ENCODE peak calls at places on chromosomes 6 and 20, in five cellular contexts. L is GM23248, D is fibroblast of lung, O is neural progenitor cell, G is GM23338. Q is an unnamed sample.

GRCh38 chr6:116390571-116390970 is 19.8 kb downstream of the DSE start:
- DNase-seq in L (no peak), D (no peak), O (no peak), G (no peak), Q (no peak)

GRCh38 chr6:139091859-139092258 is 43.0 kb upstream of the HECA start:
- DNase-seq in L (no peak), D (no peak), O (no peak), G (no peak), Q (no peak)

GRCh38 chr6:128259735-128260685 is 260.4 kb downstream of the PTPRK start:
- DNase-seq in L (peak), D (no peak), O (no peak), G (no peak), Q (no peak)

GRCh38 chr6:28711325-28711724 is 185.6 kb downstream of the GPX5 start:
- DNase-seq in L (no peak), D (no peak), O (no peak), G (no peak), Q (no peak)

GRCh38 chr6:145086197-145086596 is 649.1 kb downstream of the EPM2A start:
- DNase-seq in L (peak), D (peak), O (no peak), G (peak), Q (no peak)

GRCh38 chr6:15305496-15305895 is 59.6 kb downstream of the JARID2 start:
- DNase-seq in L (no peak), D (no peak), O (no peak), G (no peak), Q (no peak)

GRCh38 chr6:14066782-14067406 is 50.7 kb upstream of the CD83 start:
- DNase-seq in L (peak), D (peak), O (peak), G (peak), Q (peak)

GRCh38 chr6:169101981-169102380 is 151.7 kb downstream of the THBS2 start:
- DNase-seq in L (peak), D (peak), O (no peak), G (no peak), Q (no peak)

GRCh38 chr6:45728674-45729073 is 287.0 kb downstream of the CLIC5 start:
- DNase-seq in L (peak), D (peak), O (no peak), G (no peak), Q (no peak)

GRCh38 chr6:45132683-45133294 is 195.3 kb upstream of the RUNX2 start:
- DNase-seq in L (no peak), D (no peak), O (no peak), G (no peak), Q (no peak)

GRCh38 chr6:108518714-108519576 is 41.8 kb upstream of the FOXO3 start:
- DNase-seq in L (peak), D (peak), O (peak), G (peak), Q (peak)

GRCh38 chr20:35539756-35540212 is 2.1 kb upstream of the ERGIC3 start:
- DNase-seq in L (no peak), D (no peak), O (peak), G (peak), Q (no peak)

GRCh38 chr6:24922174-24922573 is 13.6 kb downstream of the RIPOR2 start:
- DNase-seq in L (no peak), D (no peak), O (no peak), G (no peak), Q (no peak)

GRCh38 chr6:37038297-37039198 is 33.1 kb downstream of the FGD2 start:
- DNase-seq in L (peak), D (no peak), O (no peak), G (no peak), Q (peak)

GRCh38 chr20:48381353-48382120 is 446.3 kb downstream of the PREX1 start:
- DNase-seq in L (no peak), D (no peak), O (no peak), G (no peak), Q (no peak)

GRCh38 chr6:110356778-110357177 is 1.4 kb downstream of the METTL24 start:
- DNase-seq in L (no peak), D (no peak), O (no peak), G (peak), Q (no peak)

GRCh38 chr6:166949533-166950442 is 6.6 kb downstream of the RNASET2 start:
- DNase-seq in L (no peak), D (no peak), O (no peak), G (peak), Q (no peak)

GRCh38 chr6:152696543-152696942 is 1.2 kb upstream of the MYCT1 start:
- DNase-seq in L (peak), D (peak), O (no peak), G (no peak), Q (no peak)

GRCh38 chr20:11366660-11367059 is 551.0 kb upstream of the BTBD3 start:
- DNase-seq in L (peak), D (peak), O (no peak), G (no peak), Q (no peak)

GRCh38 chr6:154995241-154996162 is at the start of gene TIAM2:
- DNase-seq in L (peak), D (peak), O (peak), G (peak), Q (no peak)

GRCh38 chr6:119446623-119447008 is 97.1 kb upstream of the MAN1A1 start:
- DNase-seq in L (peak), D (peak), O (no peak), G (no peak), Q (no peak)

GRCh38 chr20:57374343-57374930 is 16.8 kb upstream of the RBM38 start:
- DNase-seq in L (no peak), D (no peak), O (no peak), G (peak), Q (no peak)

GRCh38 chr6:113824411-113824810 is 32.7 kb upstream of the MARCKS start:
- DNase-seq in L (no peak), D (peak), O (no peak), G (no peak), Q (no peak)

GRCh38 chr20:24134284-24134683 is 145.7 kb upstream of the GGTLC1 start:
- DNase-seq in L (no peak), D (peak), O (no peak), G (peak), Q (no peak)

GRCh38 chr6:35603326-35604202 is 85.2 kb downstream of the FKBP5 start:
- DNase-seq in L (peak), D (peak), O (no peak), G (no peak), Q (no peak)

GRCh38 chr6:46011241-46012085 is 4.2 kb downstream of the CLIC5 start:
- DNase-seq in L (no peak), D (no peak), O (no peak), G (no peak), Q (no peak)

GRCh38 chr6:16681260-16681873 is 79.9 kb downstream of the ATXN1 start:
- DNase-seq in L (peak), D (peak), O (no peak), G (no peak), Q (no peak)

GRCh38 chr20:14481863-14482262 is 144.5 kb upstream of the FLRT3 start:
- DNase-seq in L (peak), D (peak), O (no peak), G (no peak), Q (no peak)

GRCh38 chr6:5214570-5215052 is 46.1 kb downstream of the LYRM4 start:
- DNase-seq in L (peak), D (no peak), O (peak), G (peak), Q (peak)

GRCh38 chr20:40562031-40562430 is 127.0 kb downstream of the MAFB start:
- DNase-seq in L (peak), D (peak), O (no peak), G (no peak), Q (no peak)

DNA sequence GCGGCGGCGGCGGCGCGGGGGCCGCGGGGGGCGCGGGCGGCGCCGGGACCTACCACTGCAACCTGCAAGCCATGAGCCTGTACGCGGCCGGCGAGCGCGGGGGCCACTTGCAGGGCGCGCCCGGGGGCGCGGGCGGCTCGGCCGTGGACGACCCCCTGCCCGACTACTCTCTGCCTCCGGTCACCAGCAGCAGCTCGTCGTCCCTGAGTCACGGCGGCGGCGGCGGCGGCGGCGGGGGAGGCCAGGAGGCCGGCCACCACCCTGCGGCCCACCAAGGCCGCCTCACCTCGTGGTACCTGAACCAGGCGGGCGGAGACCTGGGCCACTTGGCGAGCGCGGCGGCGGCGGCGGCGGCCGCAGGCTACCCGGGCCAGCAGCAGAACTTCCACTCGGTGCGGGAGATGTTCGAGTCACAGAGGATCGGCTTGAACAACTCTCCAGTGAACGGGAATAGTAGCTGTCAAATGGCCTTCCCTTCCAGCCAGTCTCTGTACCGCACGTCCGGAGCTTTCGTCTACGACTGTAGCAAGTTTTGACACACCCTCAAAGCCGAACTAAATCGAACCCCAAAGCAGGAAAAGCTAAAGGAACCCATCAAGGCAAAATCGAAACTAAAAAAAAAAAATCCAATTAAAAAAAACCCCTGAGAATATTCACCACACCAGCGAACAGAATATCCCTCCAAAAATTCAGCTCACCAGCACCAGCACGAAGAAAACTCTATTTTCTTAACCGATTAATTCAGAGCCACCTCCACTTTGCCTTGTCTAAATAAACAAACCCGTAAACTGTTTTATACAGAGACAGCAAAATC is 2.1 kb downstream of the FOXC1 start:
- DNase-seq in L (peak), D (peak), O (peak), G (peak), Q (no peak)
- TF ChIP-seq EZH2 in L (no peak), D (no peak), O (peak), G (peak), Q (no peak)

DNA sequence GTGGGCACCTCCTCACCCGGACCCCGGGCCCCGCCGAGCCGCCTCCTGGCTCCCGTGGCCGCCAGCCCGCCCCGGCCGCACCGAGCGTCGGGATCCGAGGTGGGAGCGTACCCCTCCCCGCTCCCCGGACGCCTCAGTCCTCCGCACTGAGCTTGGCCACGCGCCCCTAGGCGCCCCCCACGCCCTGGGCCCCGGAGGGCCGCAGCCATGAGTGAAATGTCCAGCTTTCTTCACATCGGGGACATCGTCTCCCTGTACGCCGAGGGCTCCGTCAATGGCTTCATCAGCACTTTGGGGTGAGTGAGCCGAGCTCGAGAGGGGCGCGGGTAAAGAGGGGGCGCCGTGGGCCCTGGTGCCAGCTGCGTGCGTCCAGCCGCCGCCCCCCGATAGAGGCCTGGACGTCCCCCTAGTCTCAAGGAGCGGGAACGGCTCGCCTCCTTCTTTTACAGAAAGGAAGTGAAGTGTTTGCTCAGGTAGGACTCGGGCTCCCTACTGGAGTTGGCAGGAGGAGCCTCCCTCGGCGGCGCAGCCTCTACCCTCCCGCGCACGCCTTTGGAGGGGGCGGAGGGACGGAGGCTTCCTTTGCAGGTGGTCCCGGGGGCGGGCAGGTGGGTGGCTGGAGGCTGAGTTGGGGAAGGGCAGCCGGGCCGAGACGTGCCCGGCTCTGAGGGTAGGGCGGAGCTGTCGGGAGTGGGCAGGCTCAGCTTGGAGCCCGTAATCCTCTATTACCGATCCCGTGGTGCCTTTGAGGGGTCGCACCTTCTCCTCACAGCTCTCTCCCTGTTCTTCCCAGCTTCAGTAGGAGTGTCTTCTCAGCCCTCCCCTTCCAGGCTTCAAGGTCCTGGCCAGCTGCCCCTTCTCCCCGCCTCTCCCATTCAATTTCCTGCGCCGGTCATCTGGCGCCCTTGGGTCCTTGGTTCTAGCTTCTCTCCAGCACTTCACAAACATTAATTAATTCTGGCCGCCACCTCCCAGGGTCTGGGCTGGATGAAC is 570 bp downstream of the ITPR3 start:
- DNase-seq in L (peak), D (no peak), O (peak), G (peak), Q (peak)
- TF ChIP-seq EZH2 in L (no peak), D (no peak), O (peak), G (no peak), Q (no peak)

DNA sequence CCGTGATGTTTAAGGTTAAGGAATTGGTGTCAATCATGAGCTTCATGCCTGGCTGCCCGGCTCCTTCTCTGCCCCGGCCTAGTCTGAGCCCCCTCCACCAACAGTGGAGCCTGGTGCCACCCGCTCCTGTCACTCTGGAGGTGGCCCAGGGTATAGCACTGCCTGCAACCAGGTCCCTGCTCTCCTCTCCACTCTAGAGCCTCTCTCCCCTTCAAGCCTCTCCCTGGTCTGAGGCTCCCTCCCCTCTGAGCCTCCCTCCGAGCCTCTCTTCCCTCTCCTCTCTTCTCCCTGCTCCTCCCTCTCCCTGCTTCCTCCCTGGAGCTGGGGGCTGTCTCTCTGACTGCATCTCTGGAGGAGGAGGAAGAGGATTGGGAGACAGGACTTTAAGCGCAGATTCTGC is 31.3 kb upstream of the MRGBP start:
- DNase-seq in L (no peak), D (no peak), O (no peak), G (no peak), Q (no peak)
- TF ChIP-seq EZH2 in L (no peak), D (no peak), O (no peak), G (no peak), Q (no peak)

GRCh38 chr20:46953596-46953995 is 59.0 kb downstream of the EYA2 start:
- DNase-seq in L (no peak), D (no peak), O (no peak), G (no peak), Q (no peak)
- TF ChIP-seq EZH2 in L (no peak), D (no peak), O (no peak), G (no peak), Q (no peak)

GRCh38 chr6:100453701-100454521 is 10.8 kb downstream of the SIM1 start:
- DNase-seq in L (no peak), D (no peak), O (peak), G (peak), Q (no peak)
- TF ChIP-seq EZH2 in L (no peak), D (peak), O (no peak), G (no peak), Q (no peak)

GRCh38 chr6:34021839-34022190 is 124.1 kb downstream of the GRM4 start:
- DNase-seq in L (peak), D (no peak), O (no peak), G (no peak), Q (no peak)

GRCh38 chr6:34025112-34025807 is 120.6 kb downstream of the GRM4 start:
- DNase-seq in L (peak), D (no peak), O (no peak), G (no peak), Q (no peak)

GRCh38 chr6:34022250-34022872 is 123.5 kb downstream of the GRM4 start:
- DNase-seq in L (no peak), D (no peak), O (no peak), G (no peak), Q (peak)

GRCh38 chr6:34021001-34021838 is 124.7 kb downstream of the GRM4 start:
- DNase-seq in L (no peak), D (no peak), O (no peak), G (no peak), Q (peak)

GRCh38 chr6:34022873-34023255 is 123.0 kb downstream of the GRM4 start:
- DNase-seq in L (no peak), D (no peak), O (no peak), G (no peak), Q (no peak)
- TF ChIP-seq EZH2 in L (no peak), D (no peak), O (no peak), G (no peak), Q (no peak)

GRCh38 chr6:76706086-76706485 is 633.6 kb upstream of the IMPG1 start:
- DNase-seq in L (no peak), D (no peak), O (no peak), G (no peak), Q (no peak)
- TF ChIP-seq EZH2 in L (no peak), D (no peak), O (no peak), G (no peak), Q (no peak)